ENCODE peak calls at places on chromosomes 5 and 9, in six cellular contexts. One of them, this sample, is unnamed.

GRCh38 chr9:5988265-5988664 is 27.2 kb downstream of the RANBP6 start:
- DNase-seq in NCI-H1436 treated with DMSO at 0.1 percent for 48 hours: no peak
- DNase-seq in heart right ventricle: no peak
- DNase-seq in iPS-NIHi11: no peak
- DNase-seq in NCI-H1092 treated with DMSO at 0.1 percent for 48 hours: no peak
- DNase-seq in keratinocyte: no peak
- DNase-seq in this sample: no peak

GRCh38 chr5:40549611-40550010 is 130.1 kb upstream of the PTGER4 start:
- DNase-seq in NCI-H1436 treated with DMSO at 0.1 percent for 48 hours: no peak
- DNase-seq in heart right ventricle: no peak
- DNase-seq in iPS-NIHi11: no peak
- DNase-seq in NCI-H1092 treated with DMSO at 0.1 percent for 48 hours: no peak
- DNase-seq in keratinocyte: no peak
- DNase-seq in this sample: no peak

GRCh38 chr5:32510860-32511259 is 66.3 kb upstream of the ZFR start:
- DNase-seq in NCI-H1436 treated with DMSO at 0.1 percent for 48 hours: no peak
- DNase-seq in heart right ventricle: no peak
- DNase-seq in iPS-NIHi11: no peak
- DNase-seq in NCI-H1092 treated with DMSO at 0.1 percent for 48 hours: no peak
- DNase-seq in keratinocyte: no peak
- DNase-seq in this sample: no peak

GRCh38 chr9:72400866-72401265 is 35.9 kb upstream of the ZFAND5 start:
- DNase-seq in NCI-H1436 treated with DMSO at 0.1 percent for 48 hours: no peak
- DNase-seq in heart right ventricle: no peak
- DNase-seq in iPS-NIHi11: no peak
- DNase-seq in NCI-H1092 treated with DMSO at 0.1 percent for 48 hours: no peak
- DNase-seq in keratinocyte: no peak
- DNase-seq in this sample: no peak

GRCh38 chr5:32231929-32232328 is 57.8 kb upstream of the GOLPH3 start:
- DNase-seq in NCI-H1436 treated with DMSO at 0.1 percent for 48 hours: no peak
- DNase-seq in heart right ventricle: no peak
- DNase-seq in iPS-NIHi11: no peak
- DNase-seq in NCI-H1092 treated with DMSO at 0.1 percent for 48 hours: no peak
- DNase-seq in keratinocyte: no peak
- DNase-seq in this sample: no peak

GRCh38 chr9:135522137-135522877 is 1.1 kb downstream of the LCN1 start:
- DNase-seq in NCI-H1436 treated with DMSO at 0.1 percent for 48 hours: no peak
- DNase-seq in heart right ventricle: no peak
- DNase-seq in iPS-NIHi11: no peak
- DNase-seq in NCI-H1092 treated with DMSO at 0.1 percent for 48 hours: no peak
- DNase-seq in keratinocyte: no peak
- DNase-seq in this sample: no peak

GRCh38 chr9:92640398-92641091 is 29.4 kb downstream of the IPPK start:
- DNase-seq in NCI-H1436 treated with DMSO at 0.1 percent for 48 hours: no peak
- DNase-seq in heart right ventricle: no peak
- DNase-seq in iPS-NIHi11: no peak
- DNase-seq in NCI-H1092 treated with DMSO at 0.1 percent for 48 hours: no peak
- DNase-seq in keratinocyte: no peak
- DNase-seq in this sample: no peak

GRCh38 chr9:116279230-116279629 is 125.6 kb downstream of the PAPPA start:
- DNase-seq in NCI-H1436 treated with DMSO at 0.1 percent for 48 hours: no peak
- DNase-seq in heart right ventricle: no peak
- DNase-seq in iPS-NIHi11: peak; percentile 72
- DNase-seq in NCI-H1092 treated with DMSO at 0.1 percent for 48 hours: no peak
- DNase-seq in keratinocyte: no peak
- DNase-seq in this sample: no peak

GRCh38 chr9:20551835-20552234 is 70.5 kb downstream of the MLLT3 start:
- DNase-seq in NCI-H1436 treated with DMSO at 0.1 percent for 48 hours: no peak
- DNase-seq in heart right ventricle: no peak
- DNase-seq in iPS-NIHi11: no peak
- DNase-seq in NCI-H1092 treated with DMSO at 0.1 percent for 48 hours: no peak
- DNase-seq in keratinocyte: no peak
- DNase-seq in this sample: no peak

GRCh38 chr5:139204196-139204595 is 6.0 kb upstream of the SIL1 start:
- DNase-seq in NCI-H1436 treated with DMSO at 0.1 percent for 48 hours: no peak
- DNase-seq in heart right ventricle: no peak
- DNase-seq in iPS-NIHi11: no peak
- DNase-seq in NCI-H1092 treated with DMSO at 0.1 percent for 48 hours: no peak
- DNase-seq in keratinocyte: no peak
- DNase-seq in this sample: no peak

GRCh38 chr5:76273491-76273890 is 129.6 kb upstream of the IQGAP2 start:
- DNase-seq in NCI-H1436 treated with DMSO at 0.1 percent for 48 hours: no peak
- DNase-seq in heart right ventricle: peak; percentile 8
- DNase-seq in iPS-NIHi11: no peak
- DNase-seq in NCI-H1092 treated with DMSO at 0.1 percent for 48 hours: no peak
- DNase-seq in keratinocyte: no peak
- DNase-seq in this sample: no peak

GRCh38 chr9:117929873-117930272 is 225.7 kb downstream of the TLR4 start:
- DNase-seq in NCI-H1436 treated with DMSO at 0.1 percent for 48 hours: no peak
- DNase-seq in heart right ventricle: peak; percentile 3
- DNase-seq in iPS-NIHi11: no peak
- DNase-seq in NCI-H1092 treated with DMSO at 0.1 percent for 48 hours: no peak
- DNase-seq in keratinocyte: no peak
- DNase-seq in this sample: no peak

GRCh38 chr5:157690690-157691433 is 19.5 kb downstream of the C5orf52 start:
- DNase-seq in NCI-H1436 treated with DMSO at 0.1 percent for 48 hours: no peak
- DNase-seq in heart right ventricle: no peak
- DNase-seq in iPS-NIHi11: no peak
- DNase-seq in NCI-H1092 treated with DMSO at 0.1 percent for 48 hours: no peak
- DNase-seq in keratinocyte: no peak
- DNase-seq in this sample: no peak

GRCh38 chr5:139597134-139597533 is 36.0 kb downstream of the UBE2D2 start:
- DNase-seq in NCI-H1436 treated with DMSO at 0.1 percent for 48 hours: no peak
- DNase-seq in heart right ventricle: no peak
- DNase-seq in iPS-NIHi11: no peak
- DNase-seq in NCI-H1092 treated with DMSO at 0.1 percent for 48 hours: no peak
- DNase-seq in keratinocyte: no peak
- DNase-seq in this sample: no peak

This sample was measured in NCI-H1694 treated with DMSO at 0.1 percent for 48 hours.